ENCODE peak calls at places on chromosomes 11 and 22, in four cellular contexts. K is HCT116, O is K562, B is H1. S is an unnamed sample.
A peak's percentile ranks its signal among the peaks of the same experiment; 100 is the strongest.

GRCh38 chr11:57527056-57527631 is 3.4 kb downstream of the TIMM10 start:
- DNase-seq in K (peak; percentile 32), O (peak; percentile 50), B (no peak), S (peak; percentile 64)

GRCh38 chr22:22912135-22912408 is 24.5 kb downstream of the IGLL5 start:
- DNase-seq in K (no peak), O (no peak), B (no peak), S (no peak)

GRCh38 chr11:123505546-123506299 is 75.7 kb downstream of the GRAMD1B start:
- DNase-seq in K (no peak), O (no peak), B (peak; percentile 25), S (no peak)

GRCh38 chr11:123351375-123351774 is 78.7 kb upstream of the GRAMD1B start:
- DNase-seq in K (no peak), O (no peak), B (no peak), S (no peak)

GRCh38 chr22:36744791-36745190 is 31.1 kb downstream of the IFT27 start:
- DNase-seq in K (no peak), O (no peak), B (no peak), S (no peak)

GRCh38 chr22:36860438-36860820 is 377 bp upstream of the NCF4 start:
- DNase-seq in K (no peak), O (no peak), B (no peak), S (no peak)

GRCh38 chr22:23033116-23033905 is 37.0 kb upstream of the GNAZ start:
- DNase-seq in K (no peak), O (no peak), B (no peak), S (no peak)

GRCh38 chr11:130371004-130371590 is 56.4 kb upstream of the ZBTB44 start:
- DNase-seq in K (no peak), O (no peak), B (no peak), S (no peak)

GRCh38 chr22:26835929-26836528 is 178.6 kb downstream of the MIAT start:
- DNase-seq in K (peak; percentile 33), O (peak; percentile 65), B (peak; percentile 78), S (peak; percentile 26)

GRCh38 chr11:2931416-2931746 is 2.2 kb upstream of the PHLDA2 start:
- DNase-seq in K (no peak), O (no peak), B (no peak), S (no peak)

GRCh38 chr11:43515090-43515489 is 156.4 kb downstream of the TTC17 start:
- DNase-seq in K (no peak), O (peak; percentile 47), B (no peak), S (peak; percentile 23)

GRCh38 chr11:64970731-64971151 is 1.2 kb downstream of the MAJIN start:
- DNase-seq in K (no peak), O (no peak), B (no peak), S (no peak)

GRCh38 chr11:108221401-108221800 is 1.0 kb downstream of the NPAT start:
- DNase-seq in K (no peak), O (no peak), B (no peak), S (no peak)

GRCh38 chr11:11486002-11486401 is 133.0 kb upstream of the CSNK2A3 start:
- DNase-seq in K (no peak), O (no peak), B (no peak), S (no peak)

GRCh38 chr11:69682221-69682620 is 7.1 kb upstream of the LTO1 start:
- DNase-seq in K (no peak), O (no peak), B (no peak), S (no peak)

GRCh38 chr11:128824199-128825049 is 42.7 kb downstream of the KCNJ1 start:
- DNase-seq in K (no peak), O (no peak), B (no peak), S (no peak)

GRCh38 chr11:12090761-12091261 is 19.6 kb upstream of the MICAL2 start:
- DNase-seq in K (peak; percentile 73), O (no peak), B (no peak), S (no peak)

GRCh38 chr11:18067372-18067771 is 21.3 kb upstream of the TPH1 start:
- DNase-seq in K (no peak), O (no peak), B (no peak), S (no peak)

GRCh38 chr11:126186031-126186698 is 25.3 kb downstream of the RPUSD4 start:
- DNase-seq in K (no peak), O (no peak), B (no peak), S (no peak)

GRCh38 chr22:44764974-44765373 is 12.6 kb downstream of the ARHGAP8 start:
- DNase-seq in K (no peak), O (no peak), B (no peak), S (no peak)
- TF ChIP-seq FOSL1 in K (no peak), O (no peak), B (no peak), S (no peak)

GRCh38 chr11:47261291-47261800 is 3.5 kb downstream of the NR1H3 start:
- DNase-seq in K (no peak), O (no peak), B (no peak), S (no peak)

GRCh38 chr11:47259178-47259977 is 1.6 kb downstream of the NR1H3 start:
- DNase-seq in K (no peak), O (no peak), B (no peak), S (peak; percentile 46)

GRCh38 chr11:47257518-47258316 is at the start of gene NR1H3:
- DNase-seq in K (no peak), O (peak; percentile 93), B (no peak), S (peak; percentile 77)

GRCh38 chr11:47258317-47258902 is 614 bp downstream of the NR1H3 start:
- DNase-seq in K (no peak), O (no peak), B (no peak), S (no peak)

DNA sequence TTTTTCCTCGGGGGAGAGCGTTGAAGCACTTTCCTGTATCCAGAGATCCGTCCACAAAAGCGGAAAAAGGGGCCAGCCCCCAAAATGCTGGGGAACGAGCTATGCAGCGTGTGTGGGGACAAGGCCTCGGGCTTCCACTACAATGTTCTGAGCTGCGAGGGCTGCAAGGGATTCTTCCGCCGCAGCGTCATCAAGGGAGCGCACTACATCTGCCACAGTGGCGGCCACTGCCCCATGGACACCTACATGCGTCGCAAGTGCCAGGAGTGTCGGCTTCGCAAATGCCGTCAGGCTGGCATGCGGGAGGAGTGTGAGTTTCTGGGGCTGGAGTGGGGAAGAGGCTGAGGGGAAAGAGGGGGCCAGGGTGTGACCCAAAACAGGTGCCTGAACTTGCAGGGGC is 2.6 kb downstream of the NR1H3 start:
- DNase-seq in K (no peak), O (no peak), B (no peak), S (no peak)
- TF ChIP-seq CEBPB in K (no peak), O (no peak), B (no peak), S (no peak)

DNA sequence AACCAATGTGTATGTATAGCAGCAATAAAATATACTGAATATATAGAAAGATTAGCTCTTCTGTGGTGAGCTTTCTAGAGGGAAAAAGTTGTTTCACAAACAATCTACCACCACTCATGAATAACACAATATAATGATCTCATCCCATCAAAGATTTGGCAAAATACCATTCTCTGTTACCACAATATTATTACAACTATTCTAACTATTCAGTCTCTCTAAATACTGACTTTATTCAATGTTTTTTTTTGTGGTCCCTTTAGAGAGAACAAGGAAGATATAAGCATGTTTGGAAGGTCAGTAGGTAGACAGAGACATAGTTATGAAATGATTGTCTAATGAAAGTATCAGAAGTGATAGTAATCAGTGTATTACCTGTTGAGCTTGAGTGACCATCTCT is 7.8 kb downstream of the CCDC90B start:
- DNase-seq in K (no peak), O (no peak), B (no peak), S (no peak)
- TF ChIP-seq FOSL1 in K (no peak), O (no peak), B (no peak), S (no peak)

DNA sequence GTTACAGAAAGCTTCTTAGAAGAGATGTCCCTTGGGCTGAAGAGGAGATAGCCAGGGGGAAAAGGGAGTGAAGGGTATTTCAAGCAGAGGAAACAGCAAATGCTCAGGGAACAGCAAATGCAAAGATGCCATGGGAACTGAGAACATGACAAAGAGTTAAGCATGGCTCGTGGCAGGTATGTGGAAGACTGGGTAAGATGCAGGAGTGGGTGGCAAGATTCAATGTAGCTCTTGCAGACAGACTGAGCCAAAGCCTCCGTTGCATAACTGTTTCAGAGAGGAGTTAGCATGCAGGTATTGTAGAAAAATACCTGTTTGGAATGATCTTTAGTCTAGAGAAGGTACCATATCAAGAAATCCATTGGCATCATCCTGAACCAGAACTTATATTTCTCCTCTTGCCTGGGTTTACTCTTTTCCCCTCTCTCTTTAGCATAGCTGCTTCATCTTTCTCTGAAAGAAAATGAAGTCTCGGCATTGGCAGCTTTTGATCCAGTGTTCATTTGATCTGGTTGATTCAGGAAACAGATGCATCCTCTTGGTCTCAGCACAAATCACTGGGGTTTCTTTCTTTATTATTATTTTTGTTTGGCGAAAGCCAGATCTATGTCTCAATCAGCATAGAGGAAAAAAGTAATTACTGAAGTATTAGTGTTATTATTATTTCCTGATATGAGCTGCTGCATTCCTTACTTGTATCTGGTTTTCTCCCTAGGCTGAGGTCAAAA is 41.7 kb upstream of the NUP160 start:
- DNase-seq in K (no peak), O (no peak), B (no peak), S (no peak)
- TF ChIP-seq CEBPB in K (no peak), O (no peak), B (no peak), S (no peak)

GRCh38 chr22:39522567-39523300 is 2.4 kb downstream of the ATF4 start:
- DNase-seq in K (no peak), O (no peak), B (no peak), S (no peak)
- TF ChIP-seq FOSL1 in K (no peak), O (no peak), B (no peak), S (no peak)

GRCh38 chr11:132123449-132123848 is 753.0 kb downstream of the NTM start:
- DNase-seq in K (no peak), O (no peak), B (no peak), S (no peak)
- TF ChIP-seq CEBPB in K (no peak), O (no peak), B (no peak), S (no peak)

GRCh38 chr11:111531687-111532364 is 8.7 kb upstream of the LAYN start:
- DNase-seq in K (peak; percentile 3), O (no peak), B (no peak), S (no peak)
- TF ChIP-seq FOSL1 in K (peak; percentile 12), O (no peak), B (no peak), S (no peak)

S was measured in HepG2.